ENCODE peak calls at places on chromosomes 13 and 19, in five cellular contexts. Y is SK-N-SH, R is GM12878, E is K562, C is HepG2. L is an unnamed sample.

GRCh38 chr19:38551450-38551813 is 66.3 kb downstream of the MAP4K1 start:
- DNase-seq in E (no peak), R (peak; percentile 52), C (no peak), Y (no peak), L (no peak)

GRCh38 chr13:30576528-30576927 is 41.2 kb upstream of the USPL1 start:
- DNase-seq in R (no peak), Y (no peak), E (peak; percentile 9), C (peak; percentile 1), L (no peak)

GRCh38 chr13:36288794-36289391 is 8.7 kb downstream of the CCDC169 start:
- DNase-seq in Y (no peak), E (no peak), C (no peak), R (no peak), L (no peak)

GRCh38 chr13:33610471-33611015 is 207.4 kb upstream of the RFC3 start:
- DNase-seq in R (no peak), E (peak; percentile 11), C (peak; percentile 95), Y (no peak), L (no peak)

GRCh38 chr19:17424743-17425365 is 5.0 kb downstream of the MVB12A start:
- DNase-seq in R (no peak), C (no peak), Y (peak; percentile 91), E (peak; percentile 91), L (peak; percentile 76)

GRCh38 chr19:13103961-13104847 is 1.5 kb upstream of the LYL1 start:
- DNase-seq in C (no peak), R (no peak), Y (peak; percentile 81), E (peak; percentile 81), L (peak; percentile 72)

GRCh38 chr13:34863360-34864135 is 78.5 kb upstream of the NBEA start:
- DNase-seq in R (no peak), C (peak; percentile 3), E (no peak), Y (no peak), L (peak; percentile 18)

GRCh38 chr13:97266328-97266727 is 44.2 kb downstream of the MBNL2 start:
- DNase-seq in Y (no peak), C (no peak), R (no peak), E (no peak), L (peak; percentile 20)

GRCh38 chr19:10812196-10812595 is 23.8 kb downstream of the TMED1 start:
- DNase-seq in E (no peak), R (no peak), Y (no peak), C (no peak), L (no peak)

GRCh38 chr13:64551755-64552154 is 2678.4 kb downstream of the PCDH9 start:
- DNase-seq in C (no peak), R (no peak), Y (no peak), E (no peak), L (no peak)

GRCh38 chr19:48770223-48770622 is 14.9 kb downstream of the FGF21 start:
- DNase-seq in E (no peak), R (no peak), Y (no peak), C (no peak), L (no peak)

GRCh38 chr19:44856438-44857083 is 10.5 kb downstream of the NECTIN2 start:
- DNase-seq in Y (no peak), R (no peak), E (peak; percentile 35), C (peak; percentile 64), L (no peak)

GRCh38 chr13:59000770-59001169 is 1163.0 kb downstream of the DIAPH3 start:
- DNase-seq in C (no peak), Y (no peak), R (no peak), E (no peak), L (no peak)

GRCh38 chr19:53789708-53790678 is 34.1 kb downstream of the NLRP12 start:
- DNase-seq in R (no peak), C (no peak), Y (no peak), E (no peak), L (no peak)

GRCh38 chr13:102580552-102581169 is 16.1 kb upstream of the TPP2 start:
- DNase-seq in R (no peak), E (peak; percentile 27), Y (peak; percentile 54), C (peak; percentile 55), L (peak; percentile 20)

GRCh38 chr13:96089749-96090239 is at the start of gene HS6ST3:
- DNase-seq in R (no peak), Y (peak; percentile 79), C (no peak), E (peak; percentile 14), L (peak; percentile 71)

GRCh38 chr13:44268965-44269364 is 104.7 kb upstream of the SERP2 start:
- DNase-seq in E (no peak), C (no peak), Y (no peak), R (no peak), L (no peak)

GRCh38 chr19:27679399-27679798 is 1533.6 kb downstream of the UQCRFS1 start:
- DNase-seq in R (no peak), E (no peak), C (no peak), Y (no peak), L (no peak)

GRCh38 chr13:93915269-93915809 is 564.1 kb downstream of the DCT start:
- DNase-seq in R (no peak), C (no peak), Y (no peak), E (no peak), L (no peak)

DNA sequence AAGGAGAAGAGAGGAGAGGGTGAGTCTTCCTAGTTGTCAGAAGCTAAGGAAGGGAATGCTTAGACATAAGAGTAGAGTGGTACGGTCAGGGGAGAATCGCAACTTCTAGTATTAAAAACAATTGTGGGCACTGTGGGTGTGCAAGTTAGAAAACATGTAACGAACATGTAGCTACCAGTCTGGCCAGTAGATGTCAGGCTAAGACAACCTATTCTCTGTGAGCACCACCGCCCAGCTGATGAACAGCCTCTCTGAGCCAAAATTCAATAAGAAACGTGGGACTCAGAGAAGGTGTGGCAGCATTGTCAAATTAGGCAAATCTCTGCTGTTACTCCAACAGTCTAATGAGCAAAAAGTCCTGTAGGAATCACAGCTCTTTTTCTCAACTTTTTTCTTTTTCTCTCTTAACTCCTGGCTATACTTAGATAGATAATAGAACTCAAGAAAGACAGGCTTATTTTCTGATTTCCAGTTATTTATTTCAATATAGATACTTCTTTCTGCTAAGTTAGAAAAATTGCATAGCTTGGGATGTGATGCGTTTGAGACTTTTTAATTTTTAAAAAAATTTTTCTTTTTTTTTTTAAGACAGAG is 186.2 kb downstream of the USP12 start:
- DNase-seq in E (peak; percentile 53), R (peak; percentile 49), Y (peak; percentile 72), C (peak; percentile 74), L (peak; percentile 68)
- TF ChIP-seq FOXM1 in E (no peak), R (peak; percentile 24), Y (no peak), C (no peak), L (no peak)

GRCh38 chr19:3665681-3666544 is 34.4 kb downstream of the PIP5K1C start:
- DNase-seq in R (no peak), C (peak; percentile 13), E (peak; percentile 87), Y (peak; percentile 96), L (peak; percentile 86)
- TF ChIP-seq FOXM1 in R (no peak), C (no peak), E (no peak), Y (no peak), L (no peak)

GRCh38 chr13:113121183-113121927 is 1.2 kb upstream of the F10 start:
- DNase-seq in Y (no peak), C (no peak), R (no peak), E (no peak), L (no peak)

GRCh38 chr13:113122571-113123225 is at the start of gene F10:
- DNase-seq in R (no peak), E (peak; percentile 65), C (peak; percentile 95), Y (peak; percentile 96), L (no peak)

GRCh38 chr13:113123226-113124150 is 889 bp downstream of the F10 start:
- DNase-seq in C (peak; percentile 52), E (peak; percentile 33), Y (peak; percentile 69), R (no peak), L (peak; percentile 12)

GRCh38 chr13:113120300-113121182 is 2.1 kb upstream of the F10 start:
- DNase-seq in C (no peak), Y (no peak), R (no peak), E (no peak), L (no peak)

DNA sequence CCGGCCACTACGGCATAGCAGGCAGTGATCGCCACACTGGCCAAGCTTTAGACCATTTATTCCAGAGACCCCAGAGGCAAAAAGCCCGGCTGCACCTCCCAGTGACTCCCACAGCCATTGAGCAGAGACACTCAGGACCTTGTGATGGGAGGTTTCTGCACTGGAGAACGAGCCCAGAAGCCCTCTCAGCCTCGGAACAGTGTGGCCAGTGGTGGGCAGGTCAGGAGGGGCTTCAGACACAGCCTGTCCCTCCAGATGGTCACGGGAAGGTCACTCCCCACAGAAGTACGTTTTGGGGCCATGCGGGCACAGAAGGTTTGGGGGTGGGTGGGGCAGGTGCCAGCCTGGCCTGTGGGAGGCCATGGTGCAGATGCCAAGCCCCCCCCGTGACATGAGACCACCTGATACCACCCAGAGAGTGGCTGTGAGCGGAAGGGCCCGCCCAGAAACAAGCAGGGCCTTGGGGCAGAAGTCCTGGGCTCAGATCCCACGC is 625 bp upstream of the F10 start:
- DNase-seq in E (no peak), C (no peak), Y (peak; percentile 66), R (no peak), L (no peak)
- TF ChIP-seq FOXM1 in E (no peak), C (no peak), Y (no peak), R (no peak), L (no peak)

GRCh38 chr13:108860418-108860817 is 231.0 kb downstream of the MYO16 start:
- DNase-seq in R (no peak), C (no peak), Y (no peak), E (no peak), L (no peak)
- TF ChIP-seq FOXM1 in R (no peak), C (no peak), Y (no peak), E (no peak), L (no peak)

DNA sequence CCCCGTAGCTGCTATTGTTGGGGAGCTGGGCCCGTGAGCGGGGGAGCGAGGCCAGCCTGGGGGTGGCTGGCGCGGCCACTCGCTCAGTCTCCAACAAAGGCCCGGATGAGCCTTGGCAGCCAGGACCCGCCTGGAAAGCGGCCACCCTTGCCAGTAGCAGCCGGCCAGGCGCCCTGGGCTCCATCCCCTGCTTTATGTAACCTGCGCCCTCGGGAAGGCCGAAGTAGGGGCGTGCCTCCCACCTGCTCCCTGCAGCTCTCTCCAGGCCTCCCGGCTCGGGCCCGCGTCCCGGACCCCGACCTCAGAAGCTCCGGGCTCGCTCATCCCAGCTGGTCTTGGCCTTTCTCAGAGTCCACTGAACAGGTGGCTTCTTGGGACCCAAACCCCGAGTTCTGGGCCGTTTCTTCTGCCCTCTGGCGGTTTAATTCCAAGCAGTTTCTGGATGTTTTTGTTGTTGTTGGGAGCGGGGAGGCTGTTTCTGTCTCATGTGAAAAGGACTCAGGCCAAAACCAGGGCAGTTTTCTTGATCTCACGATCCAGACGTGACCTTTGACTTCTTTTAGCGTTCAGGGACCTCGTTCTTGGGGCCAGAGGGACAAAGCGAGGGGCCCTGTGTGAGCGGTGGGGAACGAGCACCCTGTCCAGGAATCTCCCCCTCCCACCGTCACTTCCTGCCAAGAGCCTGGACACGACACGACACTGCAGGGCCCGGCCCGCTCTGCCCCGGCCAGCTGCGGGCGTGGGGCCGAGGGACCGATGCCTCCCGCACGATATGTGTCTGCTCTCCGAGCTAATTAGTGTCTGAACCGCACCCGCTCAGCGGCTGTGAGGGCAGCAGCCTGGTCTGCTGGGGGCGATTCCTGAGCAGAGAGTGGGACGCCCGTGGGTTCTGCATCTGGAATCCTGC is 1.3 kb downstream of the CDC34 start:
- DNase-seq in C (peak; percentile 60), R (no peak), Y (peak; percentile 80), E (peak; percentile 72), L (no peak)
- TF ChIP-seq FOXM1 in C (no peak), R (no peak), Y (no peak), E (no peak), L (no peak)

L was measured in HEK293T.